ENCODE peak calls at places on chromosome 12, in seven cellular contexts. N, H, D, U, L, I and W are unnamed samples.

GRCh38 chr12:13362260-13362841 is 165.8 kb downstream of the EMP1 start:
- DNase-seq in N (peak; percentile 5), H (peak; percentile 92), D (peak; percentile 39), U (peak; percentile 49), L (peak; percentile 42), I (peak; percentile 87), W (peak; percentile 86)

GRCh38 chr12:113090740-113091139 is 34.2 kb downstream of the DTX1 start:
- DNase-seq in N (no peak), H (no peak), D (no peak), U (no peak), L (no peak), I (peak; percentile 16), W (no peak)

GRCh38 chr12:17950898-17951297 is 139.1 kb downstream of the RERGL start:
- DNase-seq in N (no peak), H (no peak), D (no peak), U (no peak), L (no peak), I (no peak), W (no peak)

GRCh38 chr12:42977451-42978230 is 388.1 kb upstream of the PRICKLE1 start:
- DNase-seq in N (peak; percentile 44), H (no peak), D (no peak), U (no peak), L (no peak), I (no peak), W (no peak)

GRCh38 chr12:64236549-64236948 is 14.5 kb upstream of the KICS2 start:
- DNase-seq in N (peak; percentile 19), H (no peak), D (no peak), U (no peak), L (no peak), I (no peak), W (peak; percentile 36)

GRCh38 chr12:47184813-47185212 is 105.1 kb upstream of the AMIGO2 start:
- DNase-seq in N (no peak), H (no peak), D (no peak), U (no peak), L (no peak), I (no peak), W (no peak)

GRCh38 chr12:125683748-125684381 is 618.6 kb downstream of the AACS start:
- DNase-seq in N (no peak), H (peak; percentile 96), D (peak; percentile 72), U (peak; percentile 57), L (no peak), I (peak; percentile 53), W (peak; percentile 81)

GRCh38 chr12:12182926-12183325 is 83.9 kb downstream of the LRP6 start:
- DNase-seq in N (peak; percentile 86), H (no peak), D (no peak), U (no peak), L (peak; percentile 44), I (no peak), W (no peak)

GRCh38 chr12:21773263-21773741 is 1.2 kb downstream of the KCNJ8 start:
- DNase-seq in N (peak; percentile 23), H (peak; percentile 93), D (no peak), U (peak; percentile 21), L (no peak), I (peak; percentile 6), W (peak; percentile 83)

GRCh38 chr12:40827923-40828592 is 135.8 kb downstream of the CNTN1 start:
- DNase-seq in N (no peak), H (no peak), D (no peak), U (no peak), L (no peak), I (no peak), W (peak; percentile 36)

GRCh38 chr12:6336079-6336858 is 5.6 kb downstream of the TNFRSF1A start:
- DNase-seq in N (peak; percentile 99), H (peak; percentile 99), D (peak; percentile 89), U (peak; percentile 96), L (peak; percentile 100), I (peak; percentile 98), W (peak; percentile 100)

GRCh38 chr12:1795785-1796514 is 24.4 kb upstream of the LRTM2 start:
- DNase-seq in N (peak; percentile 81), H (peak; percentile 90), D (peak; percentile 73), U (peak; percentile 50), L (peak; percentile 80), I (peak; percentile 90), W (peak; percentile 89)

GRCh38 chr12:6771091-6771495 is 1.2 kb upstream of the LAG3 start:
- DNase-seq in N (no peak), H (no peak), D (no peak), U (no peak), L (peak; percentile 20), I (no peak), W (no peak)

GRCh38 chr12:50088577-50089335 is 3.6 kb downstream of the SMARCD1 start:
- DNase-seq in N (peak; percentile 46), H (no peak), D (no peak), U (no peak), L (peak; percentile 68), I (peak; percentile 89), W (peak; percentile 67)

GRCh38 chr12:76685246-76685678 is 78.7 kb upstream of the ZDHHC17 start:
- DNase-seq in N (peak; percentile 55), H (peak; percentile 77), D (no peak), U (no peak), L (peak; percentile 21), I (no peak), W (peak; percentile 71)

GRCh38 chr12:56198836-56199235 is 9.6 kb upstream of the SMARCC2 start:
- DNase-seq in N (peak; percentile 18), H (no peak), D (no peak), U (no peak), L (no peak), I (peak; percentile 82), W (peak; percentile 89)

GRCh38 chr12:88383405-88383804 is 196.9 kb downstream of the KITLG start:
- DNase-seq in N (no peak), H (no peak), D (no peak), U (no peak), L (no peak), I (no peak), W (no peak)

DNA sequence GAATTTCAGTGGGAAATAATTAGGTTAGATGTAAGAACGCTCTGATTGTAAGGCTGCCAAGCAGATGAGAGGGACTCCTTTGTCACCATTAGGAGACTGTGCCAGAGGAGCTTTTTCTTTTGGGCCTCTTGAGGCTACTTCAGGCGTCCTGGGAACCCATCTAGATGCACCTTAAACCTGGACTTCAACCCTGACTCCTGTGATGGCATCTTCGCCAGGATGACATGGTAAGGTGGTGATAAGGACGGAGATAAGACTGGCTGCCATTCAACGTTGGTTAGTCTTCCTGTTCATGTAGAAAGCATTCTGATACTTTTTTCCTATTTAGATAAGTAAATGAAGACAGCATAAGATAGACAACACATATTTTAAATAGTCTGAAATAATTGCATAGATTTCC is 36.3 kb downstream of the STK38L start:
- DNase-seq in N (no peak), H (no peak), D (no peak), U (no peak), L (no peak), I (no peak), W (no peak)
- H3K4me1 ChIP-seq in N (peaks cover 9% of the 10 kb centered on the region), H (peaks cover 4% of the 10 kb centered on the region), D (peaks cover 21% of the 10 kb centered on the region), U (peaks cover 7% of the 10 kb centered on the region), L (peaks cover under 1% of the 10 kb centered on the region), I (peaks cover 3% of the 10 kb centered on the region), W (peaks cover under 1% of the 10 kb centered on the region)

GRCh38 chr12:115811929-115812328 is 465.6 kb downstream of the MED13L start:
- DNase-seq in N (no peak), H (no peak), D (no peak), U (no peak), L (peak; percentile 58), I (no peak), W (no peak)
- H3K4ac ChIP-seq in N (no peak overlapping the region), H (no peak overlapping the region), D (no peak overlapping the region), U (no peak overlapping the region), L (no peak overlapping the region), I (no peak overlapping the region), W (no peak overlapping the region)

GRCh38 chr12:96239711-96240234 is 45.6 kb downstream of the ELK3 start:
- DNase-seq in N (no peak), H (no peak), D (no peak), U (no peak), L (peak; percentile 37), I (no peak), W (no peak)
- H3K4me1 ChIP-seq in N (peaks cover 34% of the 10 kb centered on the region), H (no peaks in the 10 kb centered on the region), D (peaks cover 13% of the 10 kb centered on the region), U (no peaks in the 10 kb centered on the region), L (peaks cover 29% of the 10 kb centered on the region), I (peaks cover 24% of the 10 kb centered on the region), W (no peaks in the 10 kb centered on the region)

DNA sequence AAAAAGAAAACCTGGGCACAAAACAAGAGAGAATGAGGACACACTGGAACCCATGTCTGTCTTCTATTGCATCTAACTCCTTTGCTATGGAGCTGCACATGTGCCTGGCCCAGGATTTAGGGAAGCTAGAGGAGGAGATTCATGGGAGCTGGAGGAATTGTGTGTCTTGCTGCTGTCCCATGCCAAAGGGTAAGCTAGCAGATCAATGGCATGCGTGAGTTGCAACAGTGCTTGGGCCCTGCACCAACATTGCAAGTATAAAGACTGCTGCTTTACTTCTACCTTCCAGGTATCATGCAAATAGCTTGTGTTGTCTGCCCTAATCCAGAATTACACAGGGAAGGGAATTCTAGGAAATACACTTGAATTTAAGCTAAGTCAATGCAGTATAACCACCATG is 196.4 kb upstream of the IGF1 start:
- DNase-seq in N (no peak), H (no peak), D (no peak), U (no peak), L (no peak), I (no peak), W (no peak)
- H3K4ac ChIP-seq in N (no peak overlapping the region), H (no peak overlapping the region), D (no peak overlapping the region), U (no peak overlapping the region), L (no peak overlapping the region), I (no peak overlapping the region), W (no peak overlapping the region)